ENCODE peak calls at places on chromosomes 5 and 9, in ten cellular contexts. E is GM23338, N is cardiac muscle cell, S is stomach, A is lower lobe of right lung, G is AG04450, U is HCT116, D is colonic mucosa, B is HepG2, M is uterus. I is an unnamed sample. For H3K27me3, the result is how much of the 10 kb centered on the place peaks cover.

GRCh38 chr5:115246361-115246991 is 16.2 kb downstream of the PGGT1B start:
- DNase-seq in E (peak), B (peak), N (peak), M (no peak), A (no peak), U (peak), S (no peak), G (no peak), D (no peak), I (no peak)

GRCh38 chr9:100322954-100323536 is 29.7 kb downstream of the TEX10 start:
- DNase-seq in M (no peak), S (peak), U (peak), E (peak), A (no peak), G (no peak), N (peak), D (no peak), B (peak), I (peak)

GRCh38 chr9:37028425-37029031 is 5.5 kb downstream of the PAX5 start:
- DNase-seq in S (no peak), N (no peak), E (peak), D (no peak), A (no peak), B (no peak), G (no peak), U (no peak), M (no peak), I (no peak)

GRCh38 chr5:11182441-11183080 is 421.5 kb upstream of the DAP start:
- DNase-seq in N (peak), M (no peak), E (peak), B (peak), U (peak), S (no peak), A (no peak), D (no peak), G (no peak), I (no peak)

GRCh38 chr9:73173526-73174411 is 22.1 kb downstream of the ANXA1 start:
- DNase-seq in E (no peak), D (no peak), U (no peak), A (no peak), G (no peak), N (no peak), B (no peak), S (no peak), M (no peak), I (no peak)

GRCh38 chr5:32605766-32606152 is 20.4 kb downstream of the SUB1 start:
- DNase-seq in S (no peak), D (no peak), A (no peak), E (no peak), M (no peak), B (no peak), U (no peak), N (no peak), G (no peak), I (no peak)

GRCh38 chr5:179301796-179302195 is 43.5 kb downstream of the ADAMTS2 start:
- DNase-seq in U (no peak), G (no peak), B (no peak), M (peak), A (no peak), S (no peak), N (peak), D (no peak), E (no peak), I (no peak)

GRCh38 chr9:21443849-21444625 is 3.8 kb downstream of the IFNA1 start:
- DNase-seq in A (no peak), B (no peak), U (no peak), S (no peak), E (no peak), M (no peak), D (no peak), G (no peak), N (no peak), I (no peak)

GRCh38 chr5:73757421-73757820 is 131.4 kb downstream of the ARHGEF28 start:
- DNase-seq in G (no peak), U (no peak), D (no peak), E (no peak), M (no peak), A (no peak), N (no peak), S (no peak), B (no peak), I (no peak)

GRCh38 chr5:96794757-96795156 is 13.0 kb downstream of the ERAP1 start:
- DNase-seq in U (no peak), G (no peak), E (no peak), N (no peak), D (no peak), B (no peak), M (no peak), S (no peak), A (no peak), I (no peak)

GRCh38 chr5:41707853-41708603 is 162.2 kb downstream of the OXCT1 start:
- DNase-seq in M (no peak), U (peak), B (peak), S (no peak), N (peak), D (no peak), A (no peak), E (peak), G (peak), I (no peak)

GRCh38 chr9:12818431-12819000 is 43.7 kb downstream of the LURAP1L start:
- DNase-seq in N (peak), D (peak), S (no peak), G (no peak), M (no peak), A (no peak), B (no peak), U (no peak), E (peak), I (no peak)

GRCh38 chr5:131067596-131067995 is 97.5 kb downstream of the HINT1 start:
- DNase-seq in N (no peak), S (no peak), A (no peak), G (no peak), E (no peak), B (no peak), U (no peak), M (no peak), D (no peak), I (no peak)

GRCh38 chr5:120419110-120419509 is 45.0 kb upstream of the PRR16 start:
- DNase-seq in M (no peak), G (no peak), B (no peak), E (no peak), S (no peak), U (no peak), N (no peak), A (no peak), D (no peak), I (no peak)

GRCh38 chr9:17772223-17772622 is 193.4 kb downstream of the SH3GL2 start:
- DNase-seq in N (no peak), U (no peak), A (no peak), B (no peak), E (no peak), D (no peak), M (no peak), G (no peak), S (no peak), I (no peak)

GRCh38 chr5:133704411-133704810 is 92.1 kb upstream of the FSTL4 start:
- DNase-seq in D (no peak), M (no peak), U (no peak), A (no peak), S (peak), E (no peak), G (no peak), B (no peak), N (no peak), I (no peak)

GRCh38 chr9:95143591-95144561 is 173.6 kb downstream of the FANCC start:
- DNase-seq in D (peak), G (peak), U (no peak), M (peak), S (peak), A (peak), B (peak), N (peak), E (no peak), I (peak)
- H3K27ac ChIP-seq in D (peak), G (peak), U (no peak), M (peak), S (peak), A (peak), B (peak), N (no peak), E (no peak), I (peak)

DNA sequence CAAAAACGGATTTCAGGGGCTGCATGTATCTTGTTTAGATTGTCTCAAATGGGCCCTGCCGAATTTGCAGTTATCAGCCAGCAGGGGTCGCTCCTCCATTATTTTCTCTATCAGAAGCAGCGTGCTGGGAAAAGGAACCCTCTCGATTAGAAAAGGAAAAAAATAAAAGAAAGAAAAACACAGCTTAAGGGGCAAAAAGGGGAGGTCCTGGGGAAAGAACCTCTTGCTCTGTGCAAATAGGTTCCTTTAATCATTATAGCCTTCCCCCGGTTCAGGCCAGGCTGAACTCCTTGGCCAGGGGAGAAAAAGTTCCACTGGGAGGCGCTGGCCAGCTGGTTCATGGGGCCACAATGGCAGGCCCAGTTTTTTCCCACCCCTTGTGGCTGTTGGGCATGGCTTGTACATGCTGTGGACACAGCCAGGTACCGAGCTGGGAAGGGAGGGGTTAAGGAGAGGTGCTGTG is 25.0 kb upstream of the CAPSL start:
- DNase-seq in M (no peak), E (peak), B (no peak), D (peak), A (no peak), S (no peak), G (no peak), N (no peak), U (no peak), I (no peak)
- TF ChIP-seq CTCF in M (no peak), E (peak), B (peak), D (peak), A (peak), S (no peak), G (peak), N (peak), U (peak), I (no peak)

GRCh38 chr5:140106805-140107311 is 7.1 kb upstream of the PURA start:
- DNase-seq in A (no peak), M (no peak), D (no peak), B (no peak), G (no peak), S (no peak), U (no peak), N (no peak), E (no peak), I (no peak)

GRCh38 chr5:140109050-140109817 is 4.7 kb upstream of the PURA start:
- DNase-seq in U (no peak), E (peak), S (no peak), N (no peak), M (peak), A (no peak), B (no peak), G (no peak), D (peak), I (no peak)

GRCh38 chr5:140109818-140110733 is 3.8 kb upstream of the PURA start:
- DNase-seq in G (no peak), E (no peak), D (no peak), S (no peak), A (no peak), B (no peak), U (no peak), N (no peak), M (no peak), I (no peak)

GRCh38 chr5:140107312-140108092 is 6.4 kb upstream of the PURA start:
- DNase-seq in A (peak), M (peak), D (peak), G (peak), N (peak), U (peak), E (peak), B (peak), S (peak), I (peak)

GRCh38 chr5:140108093-140109049 is 5.5 kb upstream of the PURA start:
- DNase-seq in S (peak), N (no peak), B (no peak), M (peak), G (no peak), U (no peak), D (peak), E (peak), A (peak), I (no peak)
- H3K27me3 ChIP-seq in S (under half), N (half or more), B (under half), M (under half), G (under half), U (under half), D (under half), E (half or more), A (under half), I (under half)

DNA sequence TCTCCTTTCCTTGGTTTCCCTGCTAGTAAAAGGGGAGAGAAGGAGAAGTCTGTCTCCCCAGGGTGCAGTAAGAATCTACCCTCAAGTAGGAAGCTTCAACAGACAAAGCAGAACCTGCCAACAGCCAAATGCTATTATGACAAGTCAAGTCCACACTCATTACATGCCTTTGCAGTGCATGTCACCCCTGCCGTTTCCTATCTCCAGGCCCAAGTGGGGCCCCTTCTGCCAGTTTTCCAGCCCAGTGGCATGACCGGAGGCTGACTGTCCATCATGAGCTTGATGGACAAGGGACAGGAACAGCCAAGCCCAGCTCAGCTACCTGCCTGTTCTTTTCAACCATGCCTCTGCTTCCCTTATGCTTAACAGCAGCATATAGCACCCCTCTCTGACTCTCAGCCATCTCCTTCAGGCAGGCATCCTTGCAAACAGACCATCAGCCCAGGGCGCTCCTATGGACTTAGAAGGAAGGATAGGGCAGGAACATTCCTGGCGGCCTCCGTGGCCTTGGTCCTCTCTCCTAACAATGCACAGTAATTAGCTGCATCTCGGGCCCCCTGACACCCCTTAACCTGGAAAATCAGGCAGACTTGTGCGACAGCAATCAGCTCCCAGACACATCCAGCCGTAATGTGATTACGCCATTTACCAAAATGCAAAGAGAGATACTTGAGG is 107.1 kb upstream of the RAD23B start:
- DNase-seq in D (no peak), B (no peak), N (peak), U (no peak), E (peak), A (no peak), G (no peak), S (no peak), M (no peak), I (no peak)
- H3K27ac ChIP-seq in D (no peak), B (no peak), N (peak), U (no peak), E (no peak), A (no peak), G (no peak), S (no peak), M (peak), I (no peak)

GRCh38 chr5:79105868-79106267 is 5.7 kb upstream of the BHMT start:
- DNase-seq in N (no peak), E (no peak), U (no peak), S (no peak), D (no peak), M (no peak), A (no peak), G (no peak), B (no peak), I (no peak)
- TF ChIP-seq CTCF in N (no peak), E (no peak), U (peak), S (no peak), D (no peak), M (no peak), A (no peak), G (no peak), B (peak), I (no peak)